ENCODE peak calls at places on chromosomes 2 and 18, in five cellular contexts. One of them, this sample, is unnamed.

GRCh38 chr2:160429248-160430000 is 64.2 kb downstream of the RBMS1 start:
- DNase-seq in GM12865: peak; percentile 56
- DNase-seq in Calu3: no peak
- DNase-seq in amniotic stem cell: peak; percentile 33
- DNase-seq in esophagus muscularis mucosa: no peak
- DNase-seq in this sample: no peak

GRCh38 chr2:26274058-26274613 is 29.4 kb downstream of the HADHB start:
- DNase-seq in GM12865: no peak
- DNase-seq in esophagus muscularis mucosa: peak; percentile 94
- DNase-seq in amniotic stem cell: no peak
- DNase-seq in Calu3: peak; percentile 72
- DNase-seq in this sample: peak; percentile 83

GRCh38 chr2:27701676-27702075 is 38.0 kb downstream of the SLC4A1AP start:
- DNase-seq in Calu3: no peak
- DNase-seq in esophagus muscularis mucosa: no peak
- DNase-seq in GM12865: no peak
- DNase-seq in amniotic stem cell: no peak
- DNase-seq in this sample: peak; percentile 32

GRCh38 chr2:53473236-53473635 is 294.4 kb upstream of the CHAC2 start:
- DNase-seq in Calu3: no peak
- DNase-seq in esophagus muscularis mucosa: no peak
- DNase-seq in amniotic stem cell: no peak
- DNase-seq in GM12865: peak; percentile 3
- DNase-seq in this sample: peak; percentile 39

GRCh38 chr2:150142561-150142960 is 344.9 kb downstream of the RND3 start:
- DNase-seq in Calu3: no peak
- DNase-seq in amniotic stem cell: peak; percentile 58
- DNase-seq in esophagus muscularis mucosa: no peak
- DNase-seq in GM12865: no peak
- DNase-seq in this sample: no peak

GRCh38 chr2:201775326-201775725 is 5.4 kb downstream of the ALS2 start:
- DNase-seq in esophagus muscularis mucosa: no peak
- DNase-seq in amniotic stem cell: no peak
- DNase-seq in Calu3: no peak
- DNase-seq in GM12865: no peak
- DNase-seq in this sample: no peak

GRCh38 chr18:54983041-54983686 is 23.9 kb upstream of the CCDC68 start:
- DNase-seq in Calu3: peak; percentile 20
- DNase-seq in amniotic stem cell: peak; percentile 52
- DNase-seq in esophagus muscularis mucosa: no peak
- DNase-seq in GM12865: peak; percentile 43
- DNase-seq in this sample: no peak

GRCh38 chr18:56166914-56167313 is 471.5 kb downstream of the TXNL1 start:
- DNase-seq in GM12865: no peak
- DNase-seq in Calu3: no peak
- DNase-seq in esophagus muscularis mucosa: no peak
- DNase-seq in amniotic stem cell: no peak
- DNase-seq in this sample: peak; percentile 11

GRCh38 chr18:54100920-54101319 is 123.5 kb downstream of the MBD2 start:
- DNase-seq in Calu3: no peak
- DNase-seq in GM12865: no peak
- DNase-seq in esophagus muscularis mucosa: no peak
- DNase-seq in amniotic stem cell: no peak
- DNase-seq in this sample: no peak

GRCh38 chr2:23207871-23208270 is 177.1 kb upstream of the KLHL29 start:
- DNase-seq in esophagus muscularis mucosa: no peak
- DNase-seq in GM12865: no peak
- DNase-seq in amniotic stem cell: no peak
- DNase-seq in Calu3: no peak
- DNase-seq in this sample: no peak

GRCh38 chr2:195586062-195586713 is 70.8 kb upstream of the SLC39A10 start:
- DNase-seq in Calu3: no peak
- DNase-seq in esophagus muscularis mucosa: no peak
- DNase-seq in amniotic stem cell: no peak
- DNase-seq in GM12865: no peak
- DNase-seq in this sample: no peak

This sample was measured in body of pancreas.